ENCODE peak calls at places on chromosomes 2 and 18, in six cellular contexts. X, M, Y, K, S and Z are unnamed samples.

GRCh38 chr2:112140413-112140802 is 2.2 kb downstream of the FBLN7 start:
- DNase-seq in X (no peak), M (no peak), Y (no peak), K (no peak), S (peak; percentile 69), Z (no peak)

GRCh38 chr2:141570474-141571131 is 560.2 kb downstream of the LRP1B start:
- DNase-seq in X (no peak), M (peak; percentile 43), Y (no peak), K (no peak), S (peak; percentile 79), Z (no peak)

GRCh38 chr18:26547302-26548143 is 830 bp downstream of the KCTD1 start:
- DNase-seq in X (peak; percentile 86), M (peak; percentile 72), Y (no peak), K (peak; percentile 71), S (peak; percentile 93), Z (peak; percentile 57)

GRCh38 chr2:99865217-99865569 is 277.2 kb downstream of the AFF3 start:
- DNase-seq in X (no peak), M (no peak), Y (no peak), K (no peak), S (no peak), Z (no peak)

GRCh38 chr18:10095356-10095755 is 181.5 kb downstream of the VAPA start:
- DNase-seq in X (no peak), M (no peak), Y (no peak), K (no peak), S (no peak), Z (no peak)

GRCh38 chr2:196538189-196538588 is 101.3 kb upstream of the CCDC150 start:
- DNase-seq in X (no peak), M (no peak), Y (no peak), K (no peak), S (no peak), Z (no peak)

GRCh38 chr2:165408191-165408590 is 61.3 kb upstream of the CSRNP3 start:
- DNase-seq in X (peak; percentile 63), M (no peak), Y (no peak), K (no peak), S (no peak), Z (no peak)

GRCh38 chr2:224333631-224334030 is 68.3 kb downstream of the FAM124B start:
- DNase-seq in X (no peak), M (no peak), Y (no peak), K (no peak), S (no peak), Z (no peak)

GRCh38 chr2:38170098-38170497 is 94.1 kb upstream of the CYP1B1 start:
- DNase-seq in X (no peak), M (no peak), Y (no peak), K (no peak), S (no peak), Z (no peak)

GRCh38 chr2:6914829-6915228 is 2.4 kb upstream of the RNF144A start:
- DNase-seq in X (no peak), M (no peak), Y (no peak), K (peak; percentile 64), S (no peak), Z (no peak)

GRCh38 chr2:241804326-241805276 is 4.4 kb upstream of the NEU4 start:
- DNase-seq in X (peak; percentile 61), M (peak; percentile 53), Y (no peak), K (no peak), S (peak; percentile 76), Z (no peak)

GRCh38 chr2:241218131-241219029 is 29.9 kb downstream of the ANO7 start:
- DNase-seq in X (no peak), M (no peak), Y (no peak), K (peak; percentile 23), S (peak; percentile 83), Z (no peak)

GRCh38 chr18:55465313-55465712 is 122.7 kb downstream of the TCF4 start:
- DNase-seq in X (no peak), M (no peak), Y (no peak), K (no peak), S (no peak), Z (no peak)

GRCh38 chr2:64839844-64840243 is 149.4 kb upstream of the SLC1A4 start:
- DNase-seq in X (no peak), M (no peak), Y (no peak), K (no peak), S (no peak), Z (no peak)

GRCh38 chr2:179022685-179023084 is 27.3 kb downstream of the CCDC141 start:
- DNase-seq in X (no peak), M (no peak), Y (no peak), K (no peak), S (no peak), Z (no peak)

GRCh38 chr2:8436585-8436984 is 245.3 kb upstream of the ID2 start:
- DNase-seq in X (peak; percentile 25), M (no peak), Y (no peak), K (no peak), S (peak; percentile 10), Z (no peak)

GRCh38 chr2:61125798-61126197 is 36.2 kb upstream of the C2orf74 start:
- DNase-seq in X (no peak), M (no peak), Y (no peak), K (no peak), S (no peak), Z (no peak)

GRCh38 chr2:226903179-226903578 is 67.3 kb downstream of the RHBDD1 start:
- DNase-seq in X (no peak), M (no peak), Y (no peak), K (peak; percentile 89), S (no peak), Z (peak; percentile 36)

GRCh38 chr18:79911009-79911870 is 40.2 kb downstream of the SLC66A2 start:
- DNase-seq in X (no peak), M (no peak), Y (no peak), K (no peak), S (peak; percentile 60), Z (no peak)

GRCh38 chr2:222319576-222320440 is 21.0 kb upstream of the PAX3 start:
- DNase-seq in X (no peak), M (peak; percentile 48), Y (no peak), K (no peak), S (peak; percentile 85), Z (no peak)

GRCh38 chr2:164479460-164479859 is 141.8 kb downstream of the GRB14 start:
- DNase-seq in X (no peak), M (no peak), Y (no peak), K (peak; percentile 29), S (peak; percentile 78), Z (peak; percentile 47)

GRCh38 chr18:77560334-77560970 is 310.8 kb downstream of the GALR1 start:
- DNase-seq in X (no peak), M (no peak), Y (no peak), K (peak; percentile 22), S (no peak), Z (no peak)

GRCh38 chr2:67277450-67277849 is 119.7 kb upstream of the ETAA1 start:
- DNase-seq in X (no peak), M (no peak), Y (no peak), K (no peak), S (peak; percentile 66), Z (no peak)
- TF ChIP-seq CTCF in X (no peak), M (no peak), Y (no peak), K (no peak), S (peak; percentile 51), Z (no peak)

DNA sequence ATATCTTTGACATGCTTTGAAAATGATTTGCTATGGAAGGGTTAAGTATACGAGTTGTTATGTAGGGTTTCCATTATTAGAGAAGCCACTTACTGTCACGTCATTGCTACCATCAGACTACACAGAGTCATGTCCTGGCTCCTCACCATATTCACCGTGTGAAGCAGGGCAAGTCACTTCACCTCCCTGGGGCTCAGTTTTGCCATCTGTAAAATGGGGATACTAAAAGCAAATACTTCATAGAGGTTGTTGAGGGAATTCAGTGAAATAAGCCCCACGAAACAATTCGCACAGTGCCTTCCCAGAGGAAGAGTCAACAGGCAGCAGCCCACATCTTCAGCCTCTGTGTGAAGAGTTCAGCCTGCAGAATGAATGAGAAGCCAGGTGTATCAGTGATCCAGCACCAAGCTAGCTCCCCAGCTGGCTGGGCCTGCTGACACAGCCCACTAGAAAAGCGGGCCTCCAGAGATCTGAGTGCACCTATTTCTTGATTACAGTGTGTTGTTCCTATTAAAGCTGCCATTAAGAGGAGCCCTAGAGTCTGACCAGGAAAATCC is 3.4 kb downstream of the DIPK1C start:
- DNase-seq in X (no peak), M (no peak), Y (no peak), K (no peak), S (no peak), Z (no peak)
- H3K4me3 ChIP-seq in X (no peak overlapping the region), M (no peak overlapping the region), Y (no peak overlapping the region), K (no peak overlapping the region), S (no peak overlapping the region), Z (no peak overlapping the region)

GRCh38 chr2:174332607-174333001 is 2.1 kb upstream of the SP9 start:
- DNase-seq in X (no peak), M (no peak), Y (no peak), K (no peak), S (peak; percentile 89), Z (no peak)
- TF ChIP-seq CTCF in X (no peak), M (no peak), Y (no peak), K (no peak), S (peak; percentile 59), Z (no peak)

DNA sequence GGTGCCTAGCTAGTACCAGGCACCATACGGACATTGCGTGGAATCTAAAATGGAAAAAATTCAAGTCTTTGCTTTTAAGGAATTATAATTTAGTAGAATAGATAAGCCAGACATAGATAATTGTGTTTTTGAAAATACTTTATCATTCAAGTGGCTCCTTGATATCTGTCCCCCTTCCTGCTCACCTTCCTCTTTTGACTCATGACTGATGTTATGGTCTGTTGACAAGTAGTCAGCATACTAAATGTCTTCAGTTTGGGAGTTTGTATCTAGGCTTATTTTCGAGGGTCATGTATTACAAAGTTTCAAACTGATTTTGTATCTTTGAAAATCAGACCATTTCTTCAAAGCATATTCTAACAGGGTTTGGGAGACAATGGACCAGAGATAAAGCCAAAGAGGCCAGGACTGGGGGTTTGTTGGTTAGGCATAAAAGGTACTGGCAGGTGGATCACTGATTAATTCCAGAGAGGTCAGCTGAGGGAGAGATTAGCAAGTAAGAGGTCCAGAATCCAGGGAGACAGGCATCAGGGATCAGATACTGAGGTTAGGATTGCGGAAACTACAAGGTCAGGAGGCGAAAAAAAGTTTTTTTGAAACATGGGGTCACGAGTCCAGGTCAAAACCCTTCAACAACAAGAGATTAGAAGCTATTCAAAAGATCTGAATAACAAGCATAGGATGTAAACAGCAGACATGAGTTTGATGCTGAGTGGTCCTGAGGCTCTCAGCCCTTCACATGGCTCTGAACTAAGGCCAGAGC is 31.5 kb upstream of the KLHL14 start:
- DNase-seq in X (no peak), M (no peak), Y (no peak), K (no peak), S (no peak), Z (no peak)
- H3K4me3 ChIP-seq in X (no peak overlapping the region), M (no peak overlapping the region), Y (no peak overlapping the region), K (no peak overlapping the region), S (no peak overlapping the region), Z (no peak overlapping the region)

GRCh38 chr18:7953085-7953958 is 386.2 kb downstream of the PTPRM start:
- DNase-seq in X (no peak), M (no peak), Y (no peak), K (no peak), S (no peak), Z (no peak)

GRCh38 chr18:7946724-7947377 is 379.7 kb downstream of the PTPRM start:
- DNase-seq in X (no peak), M (no peak), Y (no peak), K (peak; percentile 74), S (peak; percentile 69), Z (peak; percentile 49)

GRCh38 chr18:7954229-7954628 is 387.1 kb downstream of the PTPRM start:
- DNase-seq in X (no peak), M (no peak), Y (no peak), K (no peak), S (no peak), Z (no peak)

GRCh38 chr18:7955175-7955574 is 388.1 kb downstream of the PTPRM start:
- DNase-seq in X (no peak), M (no peak), Y (no peak), K (no peak), S (no peak), Z (no peak)

GRCh38 chr18:7950380-7951143 is 383.4 kb downstream of the PTPRM start:
- DNase-seq in X (no peak), M (no peak), Y (no peak), K (peak; percentile 98), S (no peak), Z (no peak)
- TF ChIP-seq CTCF in X (no peak), M (no peak), Y (no peak), K (peak; percentile 27), S (no peak), Z (no peak)